ENCODE peak calls at places on chromosomes 7 and 10, in six cellular contexts. P, V, W, A, O and N are unnamed samples. For H3K4me1, the result is how much of the 10 kb centered on the place peaks cover.

GRCh38 chr10:99396471-99396870 is 34.0 kb downstream of the GOT1 start:
- DNase-seq in P (no peak), V (no peak), W (no peak), A (no peak), O (no peak), N (no peak)

GRCh38 chr10:49508249-49508648 is 30.7 kb downstream of the ERCC6 start:
- DNase-seq in P (peak), V (no peak), W (no peak), A (no peak), O (no peak), N (no peak)

GRCh38 chr10:118926018-118926417 is 103.5 kb upstream of the NANOS1 start:
- DNase-seq in P (no peak), V (no peak), W (peak), A (no peak), O (no peak), N (no peak)

GRCh38 chr10:62992145-62992721 is 140.9 kb upstream of the NRBF2 start:
- DNase-seq in P (no peak), V (no peak), W (no peak), A (no peak), O (no peak), N (peak)

GRCh38 chr10:97651773-97652172 is 11.3 kb downstream of the PI4K2A start:
- DNase-seq in P (no peak), V (no peak), W (no peak), A (no peak), O (no peak), N (no peak)

GRCh38 chr7:20558963-20559716 is 56.3 kb upstream of the ABCB5 start:
- DNase-seq in P (no peak), V (no peak), W (no peak), A (no peak), O (no peak), N (no peak)

GRCh38 chr10:21195149-21195731 is 298.1 kb upstream of the NEBL start:
- DNase-seq in P (no peak), V (no peak), W (no peak), A (no peak), O (no peak), N (peak)

GRCh38 chr10:130764651-130765050 is 546.9 kb downstream of the TCERG1L start:
- DNase-seq in P (no peak), V (no peak), W (no peak), A (peak), O (no peak), N (no peak)

GRCh38 chr10:80598951-80599350 is 61.2 kb downstream of the SH2D4B start:
- DNase-seq in P (no peak), V (no peak), W (no peak), A (no peak), O (no peak), N (no peak)
- TF ChIP-seq CTCF in P (no peak), V (no peak), W (no peak), A (no peak), O (no peak), N (no peak)

GRCh38 chr7:138890782-138891445 is 90.3 kb downstream of the KIAA1549 start:
- DNase-seq in P (no peak), V (peak), W (no peak), A (no peak), O (peak), N (peak)

GRCh38 chr7:138890467-138890781 is 90.8 kb downstream of the KIAA1549 start:
- DNase-seq in P (no peak), V (no peak), W (no peak), A (no peak), O (no peak), N (no peak)

GRCh38 chr7:138892808-138893207 is 88.4 kb downstream of the KIAA1549 start:
- DNase-seq in P (no peak), V (no peak), W (no peak), A (no peak), O (no peak), N (no peak)

GRCh38 chr7:138892016-138892630 is 89.1 kb downstream of the KIAA1549 start:
- DNase-seq in P (no peak), V (no peak), W (no peak), A (no peak), O (no peak), N (no peak)

GRCh38 chr7:138891446-138891810 is 89.8 kb downstream of the KIAA1549 start:
- DNase-seq in P (no peak), V (no peak), W (no peak), A (no peak), O (no peak), N (no peak)
- H3K4me3 ChIP-seq in P (no peak), V (no peak), W (no peak), A (no peak), O (no peak), N (no peak)

GRCh38 chr10:69466689-69467088 is 15.4 kb downstream of the TSPAN15 start:
- DNase-seq in P (no peak), V (no peak), W (no peak), A (no peak), O (no peak), N (no peak)
- H3K4me1 ChIP-seq in P (under half), V (under half), W (under half), A (under half), O (half or more), N (half or more)

GRCh38 chr10:90787906-90788491 is 69.8 kb downstream of the HTR7 start:
- DNase-seq in P (no peak), V (no peak), W (no peak), A (no peak), O (no peak), N (peak)
- TF ChIP-seq CTCF in P (peak), V (peak), W (peak), A (peak), O (peak), N (peak)